ENCODE peak calls at places on chromosomes 11 and 22, in six cellular contexts. A, M, N, E, I and X are unnamed samples.

GRCh38 chr11:69321877-69322350 is 28.0 kb downstream of the MYEOV start:
- DNase-seq in A (no peak), M (peak), N (no peak), E (peak), I (no peak), X (peak)

GRCh38 chr11:118339281-118340045 is 3.0 kb downstream of the CD3D start:
- DNase-seq in A (no peak), M (no peak), N (no peak), E (no peak), I (no peak), X (no peak)

GRCh38 chr22:23075050-23075449 is 4.7 kb downstream of the GNAZ start:
- DNase-seq in A (no peak), M (no peak), N (no peak), E (no peak), I (no peak), X (no peak)

GRCh38 chr11:77188912-77189491 is 61.0 kb downstream of the MYO7A start:
- DNase-seq in A (no peak), M (no peak), N (no peak), E (no peak), I (peak), X (no peak)

GRCh38 chr11:99519095-99519494 is 498.3 kb downstream of the CNTN5 start:
- DNase-seq in A (no peak), M (no peak), N (no peak), E (no peak), I (no peak), X (no peak)

GRCh38 chr22:40055143-40055926 is 60.6 kb downstream of the FAM83F start:
- DNase-seq in A (no peak), M (no peak), N (no peak), E (no peak), I (no peak), X (no peak)

GRCh38 chr22:45475876-45476514 is 26.7 kb upstream of the FBLN1 start:
- DNase-seq in A (no peak), M (peak), N (no peak), E (no peak), I (no peak), X (no peak)

GRCh38 chr22:45876136-45877035 is 100.6 kb downstream of the WNT7B start:
- DNase-seq in A (no peak), M (peak), N (no peak), E (no peak), I (no peak), X (no peak)

GRCh38 chr11:107836811-107837210 is 21.8 kb downstream of the SLC35F2 start:
- DNase-seq in A (no peak), M (no peak), N (no peak), E (no peak), I (no peak), X (no peak)

GRCh38 chr11:32006799-32007388 is 84.0 kb upstream of the RCN1 start:
- DNase-seq in A (no peak), M (no peak), N (no peak), E (peak), I (peak), X (peak)

GRCh38 chr22:17110791-17111550 is 10.2 kb downstream of the TMEM121B start:
- DNase-seq in A (no peak), M (no peak), N (no peak), E (no peak), I (no peak), X (no peak)

GRCh38 chr11:124075841-124076571 is 34.9 kb upstream of the OR10G7 start:
- DNase-seq in A (no peak), M (no peak), N (no peak), E (no peak), I (peak), X (no peak)

GRCh38 chr22:43001271-43002197 is 13.4 kb downstream of the PACSIN2 start:
- DNase-seq in A (no peak), M (no peak), N (no peak), E (peak), I (no peak), X (peak)

GRCh38 chr11:65113839-65114238 is 2.2 kb downstream of the TM7SF2 start:
- DNase-seq in A (no peak), M (no peak), N (peak), E (no peak), I (no peak), X (no peak)

GRCh38 chr11:96162816-96163499 is 180.0 kb downstream of the MAML2 start:
- DNase-seq in A (no peak), M (no peak), N (no peak), E (peak), I (peak), X (peak)

GRCh38 chr22:37848587-37849088 is 581 bp upstream of the EIF3L start:
- DNase-seq in A (no peak), M (no peak), N (no peak), E (peak), I (peak), X (no peak)

GRCh38 chr11:7263842-7264241 is 12.1 kb downstream of the SYT9 start:
- DNase-seq in A (no peak), M (no peak), N (no peak), E (no peak), I (no peak), X (no peak)